ENCODE peak calls at places on chromosomes 1 and 21, in eight cellular contexts. S is iris pigment epithelial cell, N is ELR, F is skeletal muscle cell, P is transverse colon, Y is hypothalamus, R is GM03348, X is NCI-H774. D is an unnamed sample.

GRCh38 chr1:160618763-160619274 is 28.0 kb downstream of the SLAMF1 start:
- DNase-seq in S (no peak), N (peak), F (no peak), P (no peak), Y (no peak), R (no peak), X (no peak), D (peak)

GRCh38 chr1:43858324-43858723 is 75.3 kb upstream of the ARTN start:
- DNase-seq in S (peak), N (peak), F (peak), P (no peak), Y (no peak), R (peak), X (no peak), D (no peak)

GRCh38 chr1:95035536-95035935 is 37.2 kb downstream of the ALG14 start:
- DNase-seq in S (peak), N (peak), F (peak), P (no peak), Y (no peak), R (peak), X (no peak), D (no peak)

GRCh38 chr1:168031627-168032026 is 94.8 kb upstream of the MPC2 start:
- DNase-seq in S (no peak), N (no peak), F (no peak), P (no peak), Y (no peak), R (no peak), X (no peak), D (no peak)

GRCh38 chr1:52727114-52727586 is 897 bp downstream of the ZYG11B start:
- DNase-seq in S (peak), N (peak), F (no peak), P (peak), Y (no peak), R (peak), X (no peak), D (no peak)

GRCh38 chr1:155339515-155340111 is 18.9 kb downstream of the RUSC1 start:
- DNase-seq in S (peak), N (no peak), F (no peak), P (no peak), Y (no peak), R (no peak), X (no peak), D (no peak)

GRCh38 chr1:208803371-208803811 is 559.2 kb upstream of the PLXNA2 start:
- DNase-seq in S (no peak), N (no peak), F (no peak), P (no peak), Y (no peak), R (no peak), X (no peak), D (no peak)

GRCh38 chr1:177170756-177171535 is at the start of gene BRINP2:
- DNase-seq in S (peak), N (peak), F (no peak), P (peak), Y (peak), R (peak), X (peak), D (no peak)

GRCh38 chr1:31239653-31240241 is at the start of gene NKAIN1:
- DNase-seq in S (peak), N (peak), F (no peak), P (no peak), Y (no peak), R (peak), X (peak), D (no peak)

GRCh38 chr1:93701619-93702018 is 20.0 kb upstream of the BCAR3 start:
- DNase-seq in S (peak), N (peak), F (peak), P (no peak), Y (no peak), R (peak), X (no peak), D (no peak)

GRCh38 chr1:145962157-145963102 is 1.9 kb downstream of the ANKRD34A start:
- DNase-seq in S (no peak), N (peak), F (no peak), P (peak), Y (peak), R (peak), X (no peak), D (peak)

GRCh38 chr1:233294991-233295774 is at the start of gene PCNX2:
- DNase-seq in S (peak), N (peak), F (peak), P (peak), Y (no peak), R (peak), X (peak), D (no peak)

GRCh38 chr1:94617139-94617805 is 75.7 kb upstream of the F3 start:
- DNase-seq in S (peak), N (peak), F (no peak), P (no peak), Y (no peak), R (no peak), X (no peak), D (no peak)

GRCh38 chr1:239247299-239247698 is 139.1 kb upstream of the CHRM3 start:
- DNase-seq in S (peak), N (peak), F (no peak), P (no peak), Y (no peak), R (no peak), X (no peak), D (no peak)

GRCh38 chr1:228141871-228142615 is 2.0 kb downstream of the GUK1 start:
- DNase-seq in S (peak), N (peak), F (no peak), P (no peak), Y (no peak), R (no peak), X (no peak), D (peak)

GRCh38 chr1:165768513-165769394 is at the start of gene TMCO1:
- DNase-seq in S (peak), N (peak), F (peak), P (peak), Y (peak), R (peak), X (peak), D (peak)

GRCh38 chr1:156571261-156571958 is 955 bp downstream of the IQGAP3 start:
- DNase-seq in S (peak), N (peak), F (peak), P (no peak), Y (no peak), R (peak), X (no peak), D (no peak)

GRCh38 chr21:34372321-34372720 is 3.0 kb upstream of the SMIM11 start:
- DNase-seq in S (no peak), N (no peak), F (no peak), P (no peak), Y (no peak), R (no peak), X (no peak), D (no peak)

GRCh38 chr1:190250368-190250767 is 227.3 kb downstream of the BRINP3 start:
- DNase-seq in S (no peak), N (no peak), F (no peak), P (no peak), Y (no peak), R (no peak), X (no peak), D (no peak)

GRCh38 chr21:28738882-28739281 is 253.8 kb downstream of the LTN1 start:
- DNase-seq in S (no peak), N (no peak), F (no peak), P (no peak), Y (no peak), R (no peak), X (no peak), D (no peak)

GRCh38 chr1:164754088-164754600 is 195.2 kb downstream of the PBX1 start:
- DNase-seq in S (no peak), N (no peak), F (no peak), P (no peak), Y (no peak), R (peak), X (no peak), D (no peak)

GRCh38 chr1:226697151-226697575 is 41.9 kb downstream of the ITPKB start:
- DNase-seq in S (peak), N (peak), F (peak), P (no peak), Y (no peak), R (peak), X (no peak), D (peak)

GRCh38 chr1:30878559-30878958 is 30.0 kb downstream of the SDC3 start:
- DNase-seq in S (no peak), N (no peak), F (no peak), P (no peak), Y (no peak), R (no peak), X (no peak), D (no peak)

GRCh38 chr1:80462006-80462405 is 1338.7 kb upstream of the ADGRL2 start:
- DNase-seq in S (no peak), N (no peak), F (no peak), P (no peak), Y (no peak), R (no peak), X (no peak), D (peak)

GRCh38 chr1:180070286-180070685 is 84.4 kb upstream of the QSOX1 start:
- DNase-seq in S (no peak), N (no peak), F (no peak), P (no peak), Y (no peak), R (no peak), X (no peak), D (no peak)

GRCh38 chr1:14901371-14901954 is 252.1 kb upstream of the TMEM51 start:
- DNase-seq in S (no peak), N (no peak), F (no peak), P (no peak), Y (no peak), R (no peak), X (no peak), D (no peak)

D was measured in NAMALWA.